ENCODE peak calls at places on chromosomes 3 and 15, in nine cellular contexts. K is GM04504, J is NAMALWA, M is uterus, P is Peyer's patch, F is RWPE2, B is HFFc6, U is HFF-Myc, S is RCC 7860. Y is an unnamed sample.

GRCh38 chr3:61578667-61579367 is 17.4 kb downstream of the PTPRG start:
- DNase-seq in K (no peak), P (no peak), J (no peak), U (no peak), F (no peak), B (no peak), S (no peak), M (no peak), Y (no peak)

GRCh38 chr3:59446775-59447465 is 397.1 kb upstream of the CFAP20DC start:
- DNase-seq in F (no peak), M (no peak), J (no peak), U (no peak), B (no peak), K (no peak), S (no peak), P (no peak), Y (no peak)

GRCh38 chr3:73284432-73284831 is 223.0 kb downstream of the EBLN2 start:
- DNase-seq in P (no peak), M (no peak), F (no peak), K (no peak), B (no peak), U (no peak), S (no peak), J (no peak), Y (no peak)

GRCh38 chr3:137692803-137693431 is 71.2 kb upstream of the SOX14 start:
- DNase-seq in M (no peak), B (no peak), P (no peak), U (no peak), F (no peak), S (no peak), J (peak; percentile 22), K (no peak), Y (no peak)

GRCh38 chr3:54714035-54714434 is 213.8 kb downstream of the LRTM1 start:
- DNase-seq in K (no peak), S (no peak), M (no peak), P (no peak), U (no peak), B (no peak), J (no peak), F (no peak), Y (no peak)

GRCh38 chr3:178947738-178948137 is 123.9 kb downstream of the ZMAT3 start:
- DNase-seq in U (no peak), F (no peak), S (no peak), P (no peak), J (no peak), K (no peak), B (no peak), M (no peak), Y (no peak)

GRCh38 chr3:144045766-144046165 is 74.1 kb downstream of the DIPK2A start:
- DNase-seq in S (no peak), U (no peak), F (no peak), P (no peak), M (no peak), J (no peak), B (no peak), K (no peak), Y (no peak)

GRCh38 chr3:4825572-4826236 is 153.5 kb upstream of the BHLHE40 start:
- DNase-seq in P (peak; percentile 85), F (no peak), K (no peak), J (no peak), S (peak; percentile 56), B (no peak), M (no peak), U (no peak), Y (no peak)

GRCh38 chr15:49674370-49674769 is 53.5 kb downstream of the DTWD1 start:
- DNase-seq in P (no peak), B (no peak), S (no peak), M (no peak), J (no peak), K (no peak), F (no peak), U (no peak), Y (no peak)

GRCh38 chr15:25169318-25169717 is 214.5 kb downstream of the SNRPN start:
- DNase-seq in P (peak; percentile 15), M (no peak), K (no peak), J (no peak), F (peak; percentile 67), S (no peak), B (no peak), U (no peak), Y (no peak)

GRCh38 chr3:42071720-42072582 is 19.2 kb upstream of the TRAK1 start:
- DNase-seq in M (peak; percentile 60), P (no peak), J (peak; percentile 83), F (peak; percentile 89), B (peak; percentile 70), U (peak; percentile 87), K (peak; percentile 74), S (peak; percentile 27), Y (peak; percentile 18)

GRCh38 chr3:185960518-185961288 is 22.9 kb upstream of the TRA2B start:
- DNase-seq in P (no peak), U (no peak), M (no peak), J (no peak), B (no peak), F (no peak), K (no peak), S (no peak), Y (no peak)

GRCh38 chr15:69958494-69959134 is 139.1 kb downstream of the TLE3 start:
- DNase-seq in P (no peak), K (no peak), B (no peak), S (no peak), M (no peak), U (no peak), F (no peak), J (peak; percentile 13), Y (no peak)

GRCh38 chr3:15263120-15263519 is 57.1 kb downstream of the CAPN7 start:
- DNase-seq in J (no peak), P (no peak), F (no peak), M (no peak), S (no peak), K (no peak), U (no peak), B (no peak), Y (no peak)

GRCh38 chr3:52528596-52529375 is 4.9 kb downstream of the NT5DC2 start:
- DNase-seq in F (no peak), S (no peak), U (no peak), P (peak; percentile 43), M (peak; percentile 15), J (no peak), B (no peak), K (no peak), Y (no peak)

GRCh38 chr15:85493258-85493657 is 112.9 kb downstream of the AKAP13 start:
- DNase-seq in S (no peak), M (no peak), P (no peak), F (no peak), B (no peak), J (no peak), K (no peak), U (no peak), Y (no peak)

GRCh38 chr3:66303556-66303955 is 82.8 kb downstream of the SLC25A26 start:
- DNase-seq in U (no peak), S (peak; percentile 23), P (no peak), M (no peak), B (no peak), K (no peak), J (no peak), F (no peak), Y (no peak)

GRCh38 chr3:170471149-170471548 is 52.5 kb downstream of the CLDN11 start:
- DNase-seq in P (no peak), M (no peak), F (no peak), K (no peak), S (no peak), U (no peak), J (no peak), B (no peak), Y (no peak)

GRCh38 chr3:12832350-12833225 is 8.8 kb downstream of the RPL32 start:
- DNase-seq in U (no peak), B (no peak), K (no peak), S (no peak), J (peak; percentile 28), P (no peak), F (no peak), M (no peak), Y (no peak)

GRCh38 chr3:38614091-38614490 is 35.4 kb downstream of the SCN5A start:
- DNase-seq in U (no peak), J (no peak), K (no peak), S (no peak), P (peak; percentile 12), M (no peak), B (no peak), F (peak; percentile 11), Y (no peak)

GRCh38 chr3:14231145-14231990 is 52.8 kb downstream of the LSM3 start:
- DNase-seq in S (no peak), P (no peak), J (no peak), M (no peak), U (no peak), F (no peak), K (no peak), B (no peak), Y (no peak)

GRCh38 chr15:76330281-76330680 is 6.3 kb upstream of the ISL2 start:
- DNase-seq in S (no peak), P (no peak), B (peak; percentile 62), U (no peak), M (no peak), F (no peak), J (peak; percentile 35), K (no peak), Y (peak; percentile 42)

GRCh38 chr15:101501703-101502373 is 12.3 kb upstream of the PCSK6 start:
- DNase-seq in B (no peak), U (no peak), F (peak; percentile 74), P (no peak), J (peak; percentile 63), M (no peak), K (no peak), S (no peak), Y (no peak)

GRCh38 chr15:80152896-80153876 is at the start of gene FAH:
- DNase-seq in J (peak; percentile 70), F (peak; percentile 38), P (no peak), K (peak; percentile 35), M (no peak), S (peak; percentile 19), U (no peak), B (peak; percentile 33), Y (no peak)

GRCh38 chr3:2823016-2823415 is 287.2 kb downstream of the IL5RA start:
- DNase-seq in S (no peak), B (no peak), U (no peak), F (no peak), P (no peak), J (no peak), M (no peak), K (no peak), Y (peak; percentile 1)

GRCh38 chr15:57403007-57403406 is 26.7 kb downstream of the CGNL1 start:
- DNase-seq in B (no peak), U (no peak), F (no peak), P (no peak), K (no peak), S (no peak), M (no peak), J (no peak), Y (no peak)

GRCh38 chr3:150823277-150823676 is 60.3 kb upstream of the SIAH2 start:
- DNase-seq in B (no peak), U (no peak), K (no peak), S (no peak), F (no peak), J (no peak), M (no peak), P (no peak), Y (no peak)

GRCh38 chr3:157543491-157544035 is 40.3 kb upstream of the VEPH1 start:
- DNase-seq in J (no peak), U (no peak), P (no peak), S (no peak), M (no peak), K (no peak), F (no peak), B (no peak), Y (no peak)

GRCh38 chr3:115518100-115518852 is 105.0 kb upstream of the GAP43 start:
- DNase-seq in J (no peak), F (peak; percentile 80), M (peak; percentile 26), U (peak; percentile 56), K (peak; percentile 52), S (peak; percentile 66), P (no peak), B (peak; percentile 13), Y (peak; percentile 50)

GRCh38 chr3:15812183-15812582 is 14.4 kb upstream of the ANKRD28 start:
- DNase-seq in M (no peak), U (no peak), B (peak; percentile 32), S (peak; percentile 29), F (no peak), P (no peak), J (peak; percentile 59), K (no peak), Y (no peak)

GRCh38 chr3:191026746-191027145 is 164.3 kb upstream of the GMNC start:
- DNase-seq in U (no peak), K (no peak), J (no peak), B (no peak), S (no peak), F (no peak), M (no peak), P (no peak), Y (no peak)

Y was measured in fibroblast of the conjunctiva.